ENCODE peak calls at places on chromosomes 1 and 21, in six cellular contexts. T is HepG2, Q is SK-N-SH, Y is K562, G is H1, P is GM12878. V is an unnamed sample.

GRCh38 chr1:170530972-170531757 is 801 bp upstream of the GORAB start:
- DNase-seq in G (no peak), Y (no peak), T (no peak), Q (peak; percentile 1), P (no peak), V (no peak)

GRCh38 chr21:45794040-45794439 is 150.5 kb downstream of the PCBP3 start:
- DNase-seq in G (no peak), Y (no peak), T (no peak), Q (no peak), P (no peak), V (no peak)

GRCh38 chr21:14762734-14763694 is 216.9 kb upstream of the SAMSN1 start:
- DNase-seq in P (peak; percentile 82), T (no peak), G (no peak), Y (peak; percentile 81), Q (no peak), V (peak; percentile 9)

GRCh38 chr1:204873176-204873575 is 2.5 kb downstream of the NFASC start:
- DNase-seq in Y (no peak), T (no peak), Q (no peak), G (no peak), P (no peak), V (no peak)

GRCh38 chr1:171909711-171910110 is 68.4 kb downstream of the DNM3 start:
- DNase-seq in P (no peak), G (peak; percentile 36), T (no peak), Y (no peak), Q (no peak), V (no peak)

GRCh38 chr1:182392045-182393028 is 747 bp upstream of the GLUL start:
- DNase-seq in G (no peak), Y (no peak), T (no peak), Q (no peak), P (no peak), V (peak; percentile 80)

GRCh38 chr1:211548321-211549091 is 30.5 kb downstream of the SLC30A1 start:
- DNase-seq in T (no peak), Q (no peak), G (no peak), P (no peak), Y (peak; percentile 78), V (no peak)

GRCh38 chr1:90834354-90835171 is 117.5 kb upstream of the BARHL2 start:
- DNase-seq in T (no peak), G (no peak), Y (no peak), Q (no peak), P (no peak), V (no peak)

GRCh38 chr1:198234511-198235251 is 77.9 kb downstream of the NEK7 start:
- DNase-seq in P (no peak), T (no peak), Q (no peak), G (no peak), Y (no peak), V (no peak)

GRCh38 chr1:94980049-94980908 is 53.4 kb upstream of the CNN3 start:
- DNase-seq in P (no peak), Q (peak; percentile 52), Y (no peak), G (no peak), T (no peak), V (no peak)

GRCh38 chr1:199273837-199274379 is 635.1 kb downstream of the PTPRC start:
- DNase-seq in P (peak; percentile 65), G (no peak), Y (no peak), T (no peak), Q (no peak), V (no peak)

GRCh38 chr1:77511440-77511840 is 171.0 kb downstream of the ZZZ3 start:
- DNase-seq in G (no peak), Y (no peak), T (no peak), P (no peak), Q (no peak), V (no peak)

GRCh38 chr1:222167111-222167510 is 380.8 kb downstream of the HHIPL2 start:
- DNase-seq in Y (peak; percentile 47), P (peak; percentile 32), G (no peak), Q (peak; percentile 41), T (no peak), V (no peak)

GRCh38 chr1:79079770-79080169 is 73.2 kb upstream of the ADGRL4 start:
- DNase-seq in P (no peak), Q (no peak), T (no peak), G (peak; percentile 13), Y (no peak), V (no peak)

GRCh38 chr1:12604114-12604874 is 13.7 kb downstream of the DHRS3 start:
- DNase-seq in P (no peak), G (no peak), Q (peak; percentile 64), Y (peak; percentile 96), T (peak; percentile 95), V (peak; percentile 65)

GRCh38 chr1:154768456-154769125 is 101.5 kb downstream of the KCNN3 start:
- DNase-seq in Q (no peak), T (no peak), G (no peak), P (no peak), Y (no peak), V (no peak)

GRCh38 chr1:206930210-206930798 is 8.6 kb upstream of the FCMR start:
- DNase-seq in Q (no peak), P (peak; percentile 96), G (no peak), Y (no peak), T (no peak), V (no peak)

GRCh38 chr1:27575861-27576331 is 28.0 kb downstream of the AHDC1 start:
- DNase-seq in T (peak; percentile 40), G (no peak), Y (no peak), P (no peak), Q (peak; percentile 83), V (no peak)

GRCh38 chr1:11042995-11043874 is 3.8 kb downstream of the MASP2 start:
- DNase-seq in T (no peak), G (no peak), Y (no peak), P (no peak), Q (no peak), V (no peak)

GRCh38 chr1:115041654-115042053 is 12.0 kb downstream of the TSHB start:
- DNase-seq in Y (no peak), T (peak; percentile 59), P (no peak), Q (no peak), G (no peak), V (no peak)

GRCh38 chr1:208080396-208081276 is 163.5 kb downstream of the PLXNA2 start:
- DNase-seq in T (no peak), G (no peak), Y (no peak), P (no peak), Q (no peak), V (no peak)

GRCh38 chr1:208081972-208082371 is 162.2 kb downstream of the PLXNA2 start:
- DNase-seq in Y (peak; percentile 30), P (no peak), Q (no peak), G (no peak), T (no peak), V (no peak)

GRCh38 chr1:208078752-208079151 is 165.4 kb downstream of the PLXNA2 start:
- DNase-seq in Q (no peak), Y (no peak), P (no peak), T (no peak), G (no peak), V (no peak)

GRCh38 chr1:208079161-208079560 is 165.0 kb downstream of the PLXNA2 start:
- DNase-seq in P (no peak), T (no peak), Y (no peak), Q (no peak), G (no peak), V (no peak)

DNA sequence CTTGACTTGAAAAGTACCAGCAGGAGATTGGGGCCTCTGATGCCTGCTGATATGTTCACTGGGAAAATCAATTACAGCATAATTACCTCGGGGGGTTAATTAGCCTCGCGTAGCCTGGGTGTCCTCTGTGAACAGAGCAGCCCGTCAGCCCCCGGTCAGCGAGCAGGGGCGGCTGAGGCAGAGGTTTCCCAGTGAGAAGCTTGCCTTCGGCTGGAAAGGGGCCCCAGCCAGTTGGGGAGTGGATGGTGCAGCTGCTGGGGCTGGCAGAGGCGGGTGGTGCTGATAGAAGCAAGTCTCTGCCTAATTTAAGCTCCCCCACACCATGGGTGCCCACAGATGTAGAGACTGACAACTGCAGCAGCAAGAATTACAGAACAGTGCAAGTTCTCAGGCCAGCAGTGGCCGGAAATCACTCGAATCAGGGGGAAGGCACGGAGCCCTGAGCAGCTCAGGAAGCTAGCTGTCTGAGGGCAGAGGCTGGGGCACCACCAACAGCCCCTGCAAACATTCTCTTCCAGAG is 166.4 kb upstream of the CD34 start:
- DNase-seq in T (no peak), Q (peak; percentile 73), Y (no peak), G (no peak), P (no peak), V (no peak)
- H3K27ac ChIP-seq in T (no peak overlapping the region), Q (peak overlapping the region; percentile 82), Y (no peak overlapping the region), G (no peak overlapping the region), P (no peak overlapping the region), V (no peak overlapping the region)

DNA sequence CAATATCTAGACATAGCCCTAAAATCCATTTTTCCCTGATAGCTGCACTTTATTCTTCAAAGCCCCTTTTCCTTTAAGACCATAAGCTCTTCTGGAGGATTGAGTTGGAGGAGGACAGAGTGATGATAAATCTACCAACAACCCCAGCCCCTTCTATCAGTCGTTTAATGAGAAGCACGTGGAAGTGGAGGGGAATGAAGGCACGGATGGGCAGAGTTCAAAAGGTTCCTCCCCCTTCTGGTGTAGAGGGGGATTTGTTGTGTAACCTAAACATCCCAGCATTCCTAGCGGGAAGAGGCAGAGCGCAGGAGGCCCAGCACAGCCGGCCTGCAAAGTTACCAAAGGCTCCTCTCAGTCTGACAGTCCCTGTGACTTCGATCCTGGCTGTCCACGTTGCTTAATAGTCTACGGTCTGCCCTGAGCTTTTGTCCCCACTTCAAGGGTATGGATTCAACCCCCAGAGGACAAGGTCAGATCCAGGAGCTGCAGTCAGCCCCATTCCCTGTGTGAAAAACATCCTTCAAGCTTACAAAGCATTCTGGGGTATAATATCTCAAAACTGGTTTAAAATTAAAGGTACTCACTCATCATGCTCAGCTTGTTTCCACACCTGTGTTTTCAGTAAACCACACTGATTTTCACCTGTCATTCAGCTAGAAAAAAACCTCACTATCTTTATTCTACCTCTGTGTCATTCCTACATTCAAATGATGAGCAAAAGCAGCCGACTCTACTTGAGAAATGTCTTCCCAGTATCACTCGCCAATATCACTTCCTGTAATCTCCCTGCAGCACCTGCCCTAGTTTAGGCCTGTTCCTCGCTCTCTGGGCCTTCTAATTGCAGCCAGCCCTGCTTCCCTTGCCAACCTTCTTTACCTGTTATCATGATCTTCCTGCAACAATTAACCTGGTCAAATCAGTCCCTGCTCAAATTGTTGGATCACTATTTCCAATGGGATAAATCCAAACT is 117.9 kb downstream of the PLPP3 start:
- DNase-seq in T (peak; percentile 95), P (no peak), G (no peak), Q (no peak), Y (peak; percentile 16), V (no peak)
- TF ChIP-seq GABPA in T (no peak), P (no peak), G (no peak), Q (no peak), Y (no peak), V (no peak)

GRCh38 chr21:42892582-42892930 is 553 bp upstream of the NDUFV3 start:
- DNase-seq in T (peak; percentile 9), Y (no peak), P (no peak), G (no peak), Q (no peak), V (no peak)
- H3K4me3 ChIP-seq in T (peak overlapping the region; percentile 75), Y (peak overlapping the region; percentile 88), P (peak overlapping the region; percentile 78), G (peak overlapping the region; percentile 55), Q (peak overlapping the region; percentile 92), V (peak overlapping the region; percentile 55)

DNA sequence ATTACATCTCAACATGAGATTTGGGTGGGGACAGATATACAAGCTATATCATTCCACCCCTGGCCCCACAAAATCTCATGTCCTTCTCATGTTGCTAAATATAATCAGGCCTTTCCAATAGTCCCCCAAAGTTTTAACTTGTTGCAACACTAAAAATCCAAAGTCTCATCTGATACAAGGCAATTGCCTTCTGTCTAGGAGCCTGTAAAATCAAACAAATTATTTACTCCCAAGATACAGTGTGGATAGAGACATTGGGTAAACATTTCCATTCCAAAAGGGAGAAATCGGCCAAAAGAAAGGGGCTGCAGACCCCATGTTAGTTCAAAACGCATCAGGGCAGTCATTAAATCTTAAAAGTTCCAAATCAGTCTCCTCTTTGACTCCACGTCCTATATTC is 47.0 kb downstream of the SYT14 start:
- DNase-seq in Y (no peak), G (no peak), Q (no peak), T (no peak), P (no peak), V (no peak)
- H3K27ac ChIP-seq in Y (no peak overlapping the region), G (no peak overlapping the region), Q (no peak overlapping the region), T (no peak overlapping the region), P (no peak overlapping the region), V (no peak overlapping the region)